ENCODE peak calls at places on chromosomes 16 and 17, in seven cellular contexts. B is cardiac muscle cell, J is MM.1S, T is GM23248, R is SK-N-SH, Z is mucosa of descending colon, A is mesenchymal stem cell. Q is an unnamed sample.

GRCh38 chr17:68591583-68591982 is 9.6 kb downstream of the FAM20A start:
- DNase-seq in R (no peak), T (no peak), J (no peak), B (no peak), A (no peak), Z (no peak), Q (peak; percentile 66)

GRCh38 chr17:8685396-8685795 is 54.9 kb upstream of the MYH10 start:
- DNase-seq in R (no peak), A (no peak), B (no peak), J (no peak), Z (no peak), T (peak; percentile 24), Q (peak; percentile 79)

GRCh38 chr17:7632492-7632894 is 2.6 kb downstream of the SHBG start:
- DNase-seq in T (peak; percentile 79), J (peak; percentile 72), A (peak; percentile 52), B (peak; percentile 72), Z (peak; percentile 52), R (no peak), Q (peak; percentile 97)

GRCh38 chr17:71899317-71899716 is 221.5 kb upstream of the SOX9 start:
- DNase-seq in T (peak; percentile 54), J (no peak), R (no peak), Z (no peak), A (no peak), B (peak; percentile 2), Q (peak; percentile 65)

GRCh38 chr17:50263293-50264262 is 10.7 kb upstream of the TMEM92 start:
- DNase-seq in R (peak; percentile 46), B (no peak), T (no peak), Z (no peak), A (no peak), J (no peak), Q (peak; percentile 45)

GRCh38 chr16:7624871-7625766 is 292.5 kb downstream of the RBFOX1 start:
- DNase-seq in J (no peak), B (no peak), A (no peak), Z (no peak), T (no peak), R (no peak), Q (no peak)

GRCh38 chr17:42866631-42867575 is 15.9 kb downstream of the AOC3 start:
- DNase-seq in A (no peak), R (no peak), Z (no peak), T (no peak), J (no peak), B (no peak), Q (no peak)

GRCh38 chr16:57147381-57148191 is 38.3 kb downstream of the PSME3IP1 start:
- DNase-seq in B (peak; percentile 27), T (peak; percentile 75), Z (no peak), J (peak; percentile 24), A (no peak), R (peak; percentile 59), Q (peak; percentile 83)

DNA sequence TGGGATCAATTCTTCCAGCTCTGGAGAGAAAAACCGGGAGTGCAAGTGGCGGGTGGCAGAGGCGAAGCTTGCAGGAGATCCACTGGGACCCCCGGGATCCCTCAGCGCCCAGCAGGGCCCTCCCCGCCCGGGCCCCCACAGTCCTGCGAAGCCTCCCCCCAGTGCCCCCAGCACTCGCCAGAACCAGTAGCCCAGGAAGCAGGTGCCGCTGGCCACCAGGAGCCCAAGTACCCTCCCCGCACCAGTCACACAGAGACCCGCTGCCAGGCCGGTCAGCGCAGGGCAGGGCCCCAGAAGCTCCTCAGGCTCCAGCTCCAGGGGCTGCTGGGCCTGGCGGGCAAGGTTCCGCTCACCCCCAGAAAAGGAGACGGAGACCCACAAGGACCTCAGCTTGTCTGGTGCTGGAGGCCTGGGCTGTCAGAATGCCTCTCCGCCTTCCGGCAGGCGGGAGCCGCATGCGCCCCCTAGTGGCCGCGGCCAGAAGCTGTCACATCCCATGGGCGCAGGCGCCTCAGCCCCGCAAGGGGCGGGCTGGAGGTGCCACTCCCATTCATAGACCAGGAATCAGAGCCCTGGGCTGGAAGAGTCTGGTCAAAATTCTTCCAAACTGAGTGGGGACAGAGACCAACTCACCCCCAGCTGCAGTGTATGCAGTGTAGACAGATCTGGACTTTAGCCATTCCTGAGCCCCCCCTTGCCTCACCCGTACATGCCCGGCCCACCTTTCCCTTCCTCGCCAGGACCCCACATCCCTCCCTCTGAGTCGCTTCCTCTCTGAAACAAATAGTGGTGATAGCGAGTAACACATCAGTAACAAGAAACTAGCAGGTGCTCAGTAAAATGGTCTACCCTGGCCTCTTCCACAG is 1002.3 kb downstream of the KCNJ18 start:
- DNase-seq in R (peak; percentile 81), B (no peak), A (no peak), T (no peak), Z (no peak), J (no peak), Q (no peak)
- H3K9me3 ChIP-seq in R (no peaks in the 10 kb centered on the region), B (no peaks in the 10 kb centered on the region), A (no peaks in the 10 kb centered on the region), T (no peaks in the 10 kb centered on the region), Z (peaks cover 72% of the 10 kb centered on the region), J (no peaks in the 10 kb centered on the region), Q (no peaks in the 10 kb centered on the region)

GRCh38 chr16:35142147-35142808 is 1682.9 kb downstream of the TP53TG3F start:
- DNase-seq in J (no peak), B (no peak), Z (no peak), T (no peak), A (no peak), R (no peak), Q (peak; percentile 69)

GRCh38 chr16:35142809-35143192 is 1683.4 kb downstream of the TP53TG3F start:
- DNase-seq in A (no peak), R (no peak), B (no peak), J (no peak), T (no peak), Z (no peak), Q (no peak)

GRCh38 chr16:35140293-35140986 is 1681.0 kb downstream of the TP53TG3F start:
- DNase-seq in A (no peak), R (no peak), B (no peak), J (no peak), Z (no peak), T (no peak), Q (peak; percentile 49)

GRCh38 chr16:35144212-35144932 is 1685.0 kb downstream of the TP53TG3F start:
- DNase-seq in B (no peak), T (no peak), Z (no peak), J (no peak), A (no peak), R (no peak), Q (no peak)

DNA sequence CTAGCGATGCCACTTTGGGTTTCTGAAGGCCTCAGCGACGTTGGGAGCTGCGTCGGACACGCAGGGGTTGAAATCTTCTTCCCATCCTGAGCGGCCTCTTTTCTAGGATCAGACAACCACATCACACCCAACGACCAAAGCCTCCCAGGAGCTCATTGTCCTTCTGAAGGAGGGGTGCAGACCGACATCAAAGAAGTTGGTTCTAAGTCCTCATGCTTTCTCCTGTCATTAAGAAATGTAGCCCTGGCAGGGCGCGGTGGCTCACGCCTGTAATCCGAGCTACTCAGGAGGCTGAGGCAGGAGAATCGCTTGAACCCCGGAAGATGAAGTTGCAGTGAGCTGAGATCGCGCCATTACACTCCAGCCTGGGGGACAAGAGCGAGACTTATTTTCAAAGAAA is 1681.9 kb downstream of the TP53TG3F start:
- DNase-seq in A (no peak), J (no peak), R (no peak), T (no peak), B (no peak), Z (no peak), Q (no peak)
- H3K9me3 ChIP-seq in A (peaks cover 3% of the 10 kb centered on the region), J (no peaks in the 10 kb centered on the region), R (no peaks in the 10 kb centered on the region), T (no peaks in the 10 kb centered on the region), B (no peaks in the 10 kb centered on the region), Z (peaks cover 80% of the 10 kb centered on the region), Q (peaks cover 3% of the 10 kb centered on the region)

DNA sequence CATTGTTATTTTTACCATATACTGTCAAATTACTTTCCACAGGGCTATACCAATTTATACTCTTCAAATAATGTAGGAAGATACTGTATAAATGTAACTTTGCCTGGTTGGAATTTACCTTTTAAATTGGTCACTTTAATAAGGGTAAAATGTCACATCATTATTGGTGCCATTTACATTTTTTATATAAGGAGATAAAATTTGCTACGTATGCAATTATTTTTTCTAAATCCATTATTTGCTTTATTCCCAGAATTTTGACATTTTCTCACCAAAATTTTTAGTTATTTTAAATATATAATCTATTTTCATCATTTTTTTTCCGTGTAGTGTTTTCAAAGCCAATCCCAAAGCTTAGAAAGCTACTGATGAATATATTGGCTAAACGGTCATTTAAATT is 664.7 kb downstream of the KCNJ2 start:
- DNase-seq in A (no peak), Z (no peak), T (no peak), R (no peak), J (no peak), B (no peak), Q (no peak)
- H3K9me3 ChIP-seq in A (no peaks in the 10 kb centered on the region), Z (no peaks in the 10 kb centered on the region), T (no peaks in the 10 kb centered on the region), R (no peaks in the 10 kb centered on the region), J (no peaks in the 10 kb centered on the region), B (no peaks in the 10 kb centered on the region), Q (no peaks in the 10 kb centered on the region)

GRCh38 chr16:68061396-68061795 is 23.8 kb upstream of the NFATC3 start:
- DNase-seq in R (no peak), Z (no peak), B (no peak), T (no peak), A (no peak), J (no peak), Q (no peak)
- H3K9me3 ChIP-seq in R (no peaks in the 10 kb centered on the region), Z (no peaks in the 10 kb centered on the region), B (no peaks in the 10 kb centered on the region), T (no peaks in the 10 kb centered on the region), A (no peaks in the 10 kb centered on the region), J (no peaks in the 10 kb centered on the region), Q (no peaks in the 10 kb centered on the region)

GRCh38 chr17:83042522-83043158 is 36.8 kb upstream of the METRNL start:
- DNase-seq in Z (no peak), T (no peak), R (no peak), B (no peak), A (no peak), J (no peak), Q (no peak)
- H3K9me3 ChIP-seq in Z (peaks cover 14% of the 10 kb centered on the region), T (no peaks in the 10 kb centered on the region), R (peaks cover 25% of the 10 kb centered on the region), B (no peaks in the 10 kb centered on the region), A (peaks cover 44% of the 10 kb centered on the region), J (no peaks in the 10 kb centered on the region), Q (peaks cover 6% of the 10 kb centered on the region)

DNA sequence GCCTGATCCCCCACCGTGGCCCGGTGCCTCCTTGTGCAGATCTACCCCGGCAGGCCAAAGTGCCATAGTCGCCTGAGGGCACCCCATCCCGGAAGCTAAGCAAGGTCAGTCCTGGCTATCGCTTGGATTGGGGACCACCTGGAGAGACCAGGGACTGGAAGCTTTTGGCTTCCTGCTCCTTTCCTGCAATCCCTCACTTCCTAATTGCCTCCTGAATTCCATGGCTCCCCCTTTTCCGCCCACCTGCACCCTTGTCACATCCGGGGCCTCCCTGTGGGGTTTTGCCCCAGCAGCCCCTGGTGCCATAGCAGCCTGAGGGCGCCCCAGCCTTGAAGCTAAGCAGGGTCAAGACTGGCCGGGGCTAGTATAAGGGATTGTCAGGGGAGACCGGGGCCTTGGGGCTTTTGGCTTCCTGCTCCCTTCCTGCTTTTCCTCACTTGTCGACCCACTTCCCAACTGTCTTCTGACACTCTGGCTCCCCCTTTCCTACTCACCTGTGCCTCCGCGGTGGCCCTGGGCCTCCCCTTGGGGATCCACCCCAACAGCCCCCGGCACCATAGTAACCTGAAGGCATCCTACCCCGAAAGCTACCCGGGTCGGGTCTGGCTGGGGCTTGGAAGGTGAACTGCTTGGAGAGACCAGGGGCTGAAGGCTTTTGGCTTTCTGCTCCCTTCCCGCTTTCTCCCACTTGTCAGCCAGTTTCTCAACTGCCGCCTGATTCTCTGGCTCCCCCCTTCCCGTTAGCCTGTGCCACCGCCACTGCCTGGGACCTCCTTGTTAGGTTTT is 2293.6 kb downstream of the TP53TG3F start:
- DNase-seq in A (no peak), Z (no peak), R (no peak), T (no peak), J (no peak), B (no peak), Q (peak; percentile 60)
- H3K9me3 ChIP-seq in A (no peaks in the 10 kb centered on the region), Z (peaks cover 97% of the 10 kb centered on the region), R (no peaks in the 10 kb centered on the region), T (no peaks in the 10 kb centered on the region), J (no peaks in the 10 kb centered on the region), B (no peaks in the 10 kb centered on the region), Q (no peaks in the 10 kb centered on the region)

GRCh38 chr16:10385725-10386516 is at the start of gene ATF7IP2:
- DNase-seq in Z (peak; percentile 86), T (peak; percentile 62), J (peak; percentile 87), A (peak; percentile 92), B (peak; percentile 93), R (peak; percentile 87), Q (peak; percentile 98)
- H3K9me3 ChIP-seq in Z (no peaks in the 10 kb centered on the region), T (no peaks in the 10 kb centered on the region), J (no peaks in the 10 kb centered on the region), A (no peaks in the 10 kb centered on the region), B (no peaks in the 10 kb centered on the region), R (no peaks in the 10 kb centered on the region), Q (no peaks in the 10 kb centered on the region)